ENCODE peak calls at places on chromosomes 6 and 20, in seven cellular contexts. V is right lobe of liver, M is stomach, C is ovary, Q is Peyer's patch, U is transverse colon, W is endothelial cell of umbilical vein. F is an unnamed sample. For H3K4me1, the result is how much of the 10 kb centered on the place peaks cover.

GRCh38 chr6:90537027-90537426 is 49.8 kb downstream of the MAP3K7 start:
- DNase-seq in M (no peak), W (no peak), V (no peak), C (no peak), U (no peak), Q (no peak), F (no peak)

GRCh38 chr6:169669889-169670288 is 31.9 kb downstream of the WDR27 start:
- DNase-seq in Q (no peak), C (no peak), W (peak), V (no peak), U (no peak), M (no peak), F (no peak)

GRCh38 chr6:157892363-157892878 is 69.4 kb downstream of the SNX9 start:
- DNase-seq in M (no peak), U (no peak), Q (no peak), C (no peak), V (no peak), W (no peak), F (no peak)

GRCh38 chr6:43741829-43742228 is 28.2 kb upstream of the VEGFA start:
- DNase-seq in V (no peak), Q (no peak), M (no peak), W (peak), U (no peak), C (no peak), F (no peak)

GRCh38 chr20:37439223-37439933 is 81.7 kb upstream of the NNAT start:
- DNase-seq in M (no peak), U (no peak), W (no peak), C (no peak), V (no peak), Q (peak), F (no peak)

GRCh38 chr6:166626177-166627038 is 643 bp downstream of the RPS6KA2 start:
- DNase-seq in W (peak), C (peak), U (peak), Q (peak), M (peak), V (peak), F (peak)

GRCh38 chr6:22248513-22249308 is 48.1 kb downstream of the PRL start:
- DNase-seq in W (peak), Q (no peak), C (no peak), M (no peak), V (no peak), U (no peak), F (no peak)

GRCh38 chr6:91141352-91141751 is 554.5 kb upstream of the MAP3K7 start:
- DNase-seq in C (no peak), M (no peak), W (no peak), V (no peak), U (no peak), Q (no peak), F (no peak)

GRCh38 chr6:55636406-55637102 is 57.6 kb upstream of the HMGCLL1 start:
- DNase-seq in M (no peak), V (no peak), U (no peak), W (no peak), C (no peak), Q (no peak), F (no peak)

GRCh38 chr20:58989196-58989595 is 8.1 kb downstream of the NELFCD start:
- DNase-seq in W (no peak), V (no peak), M (no peak), U (no peak), C (no peak), Q (no peak), F (no peak)
- H3K4me1 ChIP-seq in W (under half), V (under half), M (under half), U (under half), C (under half), Q (under half), F (under half)

DNA sequence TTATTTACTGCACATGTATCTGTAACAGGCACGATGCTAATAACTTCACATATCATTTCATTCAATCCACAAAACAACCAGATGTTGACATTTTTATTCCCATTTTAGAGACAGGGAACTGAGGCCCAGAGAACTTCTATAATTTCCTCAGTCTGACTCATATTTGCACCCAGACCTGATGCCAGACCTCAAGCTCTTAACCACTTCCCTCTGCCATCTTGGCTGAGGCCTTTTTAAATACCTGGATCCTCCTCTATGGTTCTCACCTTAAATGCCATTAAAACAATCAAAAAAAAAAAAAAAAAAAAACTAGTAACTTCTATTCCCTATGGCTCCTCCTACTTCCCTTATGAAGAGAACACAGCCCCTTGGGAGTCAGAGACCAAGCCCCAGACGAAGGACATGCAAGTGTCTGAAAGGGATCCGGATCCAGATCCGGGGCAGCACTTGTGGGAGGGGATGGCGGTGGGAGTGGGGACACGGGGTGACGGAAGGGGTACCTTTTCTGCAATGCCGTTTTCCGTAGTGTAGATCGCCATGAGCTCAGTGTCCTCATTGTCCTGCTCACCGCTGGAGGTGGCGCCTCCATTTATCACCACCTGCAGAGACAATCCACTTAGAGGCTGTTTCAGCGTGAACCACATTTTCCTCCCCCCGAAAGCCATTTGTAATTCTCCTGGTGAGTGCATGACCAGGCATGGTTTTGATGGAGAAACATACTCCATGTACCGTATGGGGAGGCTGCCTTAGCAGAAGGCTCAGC is 88.7 kb downstream of the SLC23A2 start:
- DNase-seq in Q (no peak), M (no peak), W (no peak), V (no peak), C (no peak), U (no peak), F (no peak)
- TF ChIP-seq POLR2A in Q (no peak), M (no peak), W (no peak), V (no peak), C (no peak), U (no peak), F (no peak)

GRCh38 chr20:10505320-10506226 is 70.5 kb downstream of the SLX4IP start:
- DNase-seq in V (no peak), W (no peak), C (peak), Q (no peak), U (peak), M (no peak), F (peak)
- H3K27ac ChIP-seq in V (peak), W (no peak), C (no peak), Q (peak), U (peak), M (peak), F (no peak)

GRCh38 chr6:93376026-93376540 is 43.3 kb downstream of the EPHA7 start:
- DNase-seq in W (no peak), M (no peak), V (no peak), U (no peak), Q (no peak), C (no peak), F (no peak)
- H3K4me1 ChIP-seq in W (under half), M (under half), V (under half), U (under half), Q (under half), C (under half), F (under half)

DNA sequence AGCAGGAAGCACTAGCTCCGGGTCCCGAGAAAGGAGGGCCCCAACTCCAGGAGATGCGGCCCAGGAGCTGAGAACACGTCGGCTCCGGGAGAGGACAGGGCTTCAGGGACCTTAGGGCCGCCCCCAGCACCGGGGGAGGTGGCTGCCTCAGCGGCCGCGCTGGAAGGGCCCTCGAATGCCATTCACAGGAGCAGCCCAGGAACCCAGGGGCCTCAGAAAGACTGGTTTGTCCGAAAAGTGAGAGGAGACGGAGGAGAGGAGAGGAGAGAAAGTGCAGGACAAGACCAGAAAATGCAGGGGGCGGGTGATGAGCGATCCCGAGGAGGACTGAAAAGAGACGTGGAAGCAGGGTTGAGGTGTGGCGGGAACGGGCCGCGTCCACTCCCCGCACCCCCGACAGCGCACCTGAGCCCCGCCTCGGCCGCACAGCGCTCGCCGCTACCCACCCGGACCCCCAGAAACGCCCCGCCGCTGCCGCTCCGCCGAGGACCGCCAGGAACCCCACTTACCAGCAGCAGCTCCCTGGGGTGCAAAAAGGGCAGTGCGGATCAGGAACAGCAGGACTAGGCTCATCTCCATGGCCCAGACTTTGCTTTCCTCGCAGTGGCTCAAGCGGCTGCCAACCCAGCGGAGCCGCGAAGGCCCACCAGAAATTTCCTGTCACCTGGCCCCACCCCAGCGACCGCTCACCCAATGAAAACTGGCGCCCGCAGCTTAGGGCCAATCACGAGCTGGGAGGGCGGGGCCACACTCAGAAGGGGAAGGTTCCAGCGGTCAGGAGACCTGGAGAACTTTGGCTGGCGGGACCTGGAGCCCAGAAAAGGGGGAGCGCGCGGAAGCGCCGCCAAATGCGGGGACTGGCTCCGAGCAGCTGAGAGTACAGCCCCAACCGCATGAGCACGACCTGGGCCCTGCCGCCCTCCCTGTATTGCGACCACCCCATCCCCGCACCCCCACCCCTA is 25.4 kb downstream of the HLA-F start:
- DNase-seq in M (peak), W (peak), V (peak), Q (peak), U (peak), C (peak), F (peak)
- TF ChIP-seq POLR2A in M (no peak), W (no peak), V (peak), Q (peak), U (peak), C (peak), F (no peak)

DNA sequence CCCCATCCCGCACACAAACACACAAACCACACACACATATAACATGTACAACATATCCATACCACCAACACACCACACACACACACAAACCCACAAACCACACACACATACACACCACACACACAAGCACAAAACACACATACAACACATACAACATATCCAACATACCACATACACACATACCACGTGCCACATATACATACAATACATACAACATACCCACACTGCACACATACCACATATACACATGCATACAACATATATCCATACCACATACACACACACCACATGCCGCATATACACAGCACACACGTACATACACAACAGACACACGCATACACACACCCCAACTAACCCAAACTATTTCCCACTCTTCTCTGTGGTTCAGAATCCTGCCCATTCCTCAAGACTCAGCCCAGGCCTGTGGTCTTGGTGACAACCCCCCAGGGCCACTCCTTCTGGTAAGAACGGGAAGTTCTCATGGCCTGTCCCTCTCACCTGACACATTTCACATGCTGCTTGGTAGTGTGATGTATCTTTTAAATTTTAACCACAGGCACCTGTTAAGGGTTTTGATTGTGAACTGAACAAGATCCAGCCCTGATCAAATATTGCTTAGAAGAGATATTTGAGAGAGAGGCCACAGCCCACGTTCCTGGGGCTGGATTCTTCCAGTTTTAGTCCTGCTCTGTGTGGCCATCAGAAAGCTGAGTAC is 55.8 kb upstream of the KCNK16 start:
- DNase-seq in V (no peak), Q (no peak), M (no peak), U (no peak), W (no peak), C (no peak), F (no peak)
- H3K27ac ChIP-seq in V (no peak), Q (no peak), M (no peak), U (no peak), W (no peak), C (no peak), F (no peak)

GRCh38 chr6:147311218-147311617 is 107.0 kb downstream of the STXBP5 start:
- DNase-seq in Q (no peak), M (no peak), U (no peak), W (no peak), C (no peak), V (no peak), F (no peak)

DNA sequence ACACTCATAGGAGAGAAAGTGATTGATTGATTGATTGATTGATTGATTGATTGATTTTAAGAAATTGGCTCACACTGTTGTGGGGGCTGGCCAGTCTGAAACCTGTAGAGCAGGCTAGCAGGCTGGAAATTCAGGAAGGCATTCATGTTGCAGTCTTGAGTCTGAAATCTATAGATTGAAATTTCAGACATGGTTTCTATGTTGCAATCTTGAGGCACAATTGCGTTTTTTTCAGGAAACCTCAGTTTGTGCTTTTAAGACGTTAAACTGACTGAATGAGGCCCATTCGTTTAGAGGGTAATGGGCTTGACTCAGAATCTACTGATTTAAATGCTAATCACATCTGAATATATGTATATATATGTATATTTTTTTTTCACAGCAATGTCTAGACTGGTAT is 106.3 kb downstream of the STXBP5 start:
- DNase-seq in W (no peak), U (no peak), M (no peak), Q (no peak), C (no peak), V (no peak), F (no peak)
- H3K4me1 ChIP-seq in W (under half), U (under half), M (under half), Q (under half), C (under half), V (under half), F (under half)

DNA sequence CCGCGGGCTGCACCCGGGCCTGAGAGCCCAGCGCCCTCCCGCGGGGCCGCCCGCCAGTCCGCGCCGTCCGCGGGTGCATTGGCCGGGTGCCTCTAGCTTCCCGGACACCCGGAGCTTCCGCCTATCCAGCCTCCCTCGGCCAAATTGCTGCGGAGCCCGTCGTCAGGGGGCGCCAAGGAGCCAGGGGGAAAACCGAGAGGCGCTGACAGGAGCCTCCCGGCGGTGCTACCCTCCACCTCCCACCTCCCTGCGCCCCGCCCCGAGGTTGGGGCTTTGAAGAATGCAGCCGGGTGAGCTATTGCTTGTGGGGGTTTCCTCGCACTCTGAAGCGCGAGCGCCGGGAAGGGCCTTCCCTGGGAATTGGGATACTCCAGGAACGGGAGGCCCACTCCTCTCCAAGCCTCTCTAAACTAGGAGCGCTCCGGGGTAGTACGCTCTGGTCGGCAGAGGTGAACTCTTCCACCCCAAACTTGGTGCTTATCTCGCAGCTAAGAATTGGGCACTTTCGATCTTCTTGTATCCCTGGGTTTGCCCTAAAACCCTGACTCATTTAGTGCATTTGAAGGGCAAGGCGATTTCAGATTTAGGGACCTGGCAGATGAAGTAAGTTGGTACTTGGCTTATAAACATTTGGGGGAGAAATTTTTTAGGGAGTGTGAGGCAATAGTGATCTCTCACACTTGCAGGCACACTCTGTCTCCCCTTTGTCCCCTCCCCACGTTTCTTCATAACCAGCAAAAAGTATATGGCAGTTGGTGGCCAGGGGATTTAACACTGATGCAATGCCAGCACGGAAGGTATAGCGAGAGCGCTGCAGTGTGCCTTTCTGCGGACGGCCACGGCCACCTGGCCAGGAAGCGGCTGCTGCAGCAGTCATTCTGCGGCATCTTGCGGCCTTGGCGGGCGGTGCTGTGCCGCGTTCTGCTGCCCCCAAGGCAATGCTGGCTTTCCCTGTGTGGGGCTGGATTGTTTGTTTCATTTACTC is 556 bp downstream of the BEND6 start:
- DNase-seq in U (peak), C (peak), Q (peak), V (peak), W (peak), M (peak), F (peak)
- TF ChIP-seq POLR2A in U (no peak), C (no peak), Q (no peak), V (no peak), W (no peak), M (no peak), F (no peak)

DNA sequence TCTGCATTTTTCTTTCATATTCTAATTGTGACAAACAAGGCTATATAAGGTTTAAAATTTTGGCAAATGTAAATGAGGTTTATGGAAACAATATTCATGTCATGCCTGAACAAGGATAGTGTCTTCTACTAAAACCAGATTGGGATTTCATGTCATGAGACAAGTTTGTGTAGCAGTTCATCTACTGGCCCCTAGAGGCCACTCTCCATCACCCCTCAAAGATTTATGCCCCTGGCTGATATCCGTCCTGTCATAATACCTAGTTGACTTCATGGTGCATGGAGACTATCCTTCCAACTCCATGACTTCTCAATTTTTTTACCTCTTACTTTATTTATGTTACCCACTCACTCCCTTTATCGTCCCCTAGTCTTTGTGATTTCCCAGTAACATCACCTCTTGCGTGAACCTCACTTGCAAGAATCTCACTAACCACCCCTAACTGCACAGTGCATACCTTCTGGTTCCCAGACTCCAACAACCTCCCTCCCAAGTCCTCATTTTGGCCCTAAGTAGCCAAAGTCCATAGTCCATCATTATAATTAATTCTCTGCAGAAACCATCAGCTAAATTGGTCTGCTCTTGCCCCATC is 179.8 kb downstream of the TASP1 start:
- DNase-seq in U (peak), C (no peak), V (no peak), M (no peak), Q (no peak), W (peak), F (peak)
- H3K27ac ChIP-seq in U (no peak), C (no peak), V (no peak), M (no peak), Q (no peak), W (no peak), F (no peak)

GRCh38 chr20:50113420-50114224 is 672 bp upstream of the UBE2V1 start:
- DNase-seq in C (no peak), V (no peak), U (no peak), W (no peak), M (no peak), Q (no peak), F (no peak)
- H3K4me1 ChIP-seq in C (under half), V (under half), U (half or more), W (half or more), M (half or more), Q (under half), F (under half)